ENCODE peak calls at places on chromosomes 5 and 9, in four cellular contexts. R is uterus, I is WERI-Rb-1, V is dorsolateral prefrontal cortex. K is an unnamed sample.

GRCh38 chr9:98172604-98173003 is 19.8 kb downstream of the CORO2A start:
- DNase-seq in R (no peak), I (peak; percentile 71), V (no peak), K (no peak)

GRCh38 chr9:91966503-91966902 is 16.5 kb upstream of the ROR2 start:
- DNase-seq in R (no peak), I (no peak), V (no peak), K (no peak)

GRCh38 chr5:38157024-38157423 is 101.3 kb upstream of the EGFLAM start:
- DNase-seq in R (no peak), I (no peak), V (no peak), K (no peak)

GRCh38 chr5:132877466-132877865 is 4.0 kb downstream of the LEAP2 start:
- DNase-seq in R (no peak), I (no peak), V (no peak), K (no peak)

GRCh38 chr5:133325834-133326233 is 274.0 kb downstream of the HSPA4 start:
- DNase-seq in R (no peak), I (no peak), V (peak; percentile 46), K (no peak)

GRCh38 chr5:142439208-142439607 is 114.4 kb upstream of the SPRY4 start:
- DNase-seq in R (no peak), I (no peak), V (no peak), K (no peak)

GRCh38 chr5:80711938-80712337 is 57.2 kb upstream of the DHFR start:
- DNase-seq in R (no peak), I (peak; percentile 83), V (no peak), K (peak; percentile 64)

GRCh38 chr5:177973066-177973635 is 22.9 kb downstream of the PROP1 start:
- DNase-seq in R (no peak), I (no peak), V (no peak), K (no peak)

GRCh38 chr9:93292664-93293328 is 108.9 kb downstream of the WNK2 start:
- DNase-seq in R (no peak), I (no peak), V (no peak), K (no peak)

GRCh38 chr9:117448066-117448465 is 33.2 kb upstream of the ASTN2 start:
- DNase-seq in R (no peak), I (no peak), V (no peak), K (no peak)

GRCh38 chr9:77162366-77162765 is 15.0 kb upstream of the VPS13A start:
- DNase-seq in R (no peak), I (peak; percentile 29), V (no peak), K (no peak)

GRCh38 chr5:623531-623930 is 11.4 kb downstream of the CEP72 start:
- DNase-seq in R (no peak), I (no peak), V (no peak), K (no peak)

GRCh38 chr9:108053555-108054061 is 564.0 kb upstream of the KLF4 start:
- DNase-seq in R (peak; percentile 85), I (peak; percentile 22), V (no peak), K (peak; percentile 18)

GRCh38 chr5:77637170-77638074 is 1.1 kb downstream of the OTP start:
- DNase-seq in R (no peak), I (no peak), V (no peak), K (no peak)

GRCh38 chr5:181246276-181247050 is 2.8 kb upstream of the RACK1 start:
- DNase-seq in R (peak; percentile 91), I (peak; percentile 69), V (peak; percentile 84), K (peak; percentile 93)

GRCh38 chr5:64625678-64626077 is 64.6 kb upstream of the SHISAL2B start:
- DNase-seq in R (no peak), I (no peak), V (no peak), K (no peak)

GRCh38 chr5:100731768-100732167 is 171.3 kb downstream of the ST8SIA4 start:
- DNase-seq in R (no peak), I (no peak), V (no peak), K (no peak)

GRCh38 chr5:72440207-72440638 is 67.0 kb downstream of the ZNF366 start:
- DNase-seq in R (no peak), I (no peak), V (no peak), K (no peak)

GRCh38 chr5:179805529-179806249 is 977 bp downstream of the MGAT4B start:
- DNase-seq in R (no peak), I (no peak), V (no peak), K (peak; percentile 66)

DNA sequence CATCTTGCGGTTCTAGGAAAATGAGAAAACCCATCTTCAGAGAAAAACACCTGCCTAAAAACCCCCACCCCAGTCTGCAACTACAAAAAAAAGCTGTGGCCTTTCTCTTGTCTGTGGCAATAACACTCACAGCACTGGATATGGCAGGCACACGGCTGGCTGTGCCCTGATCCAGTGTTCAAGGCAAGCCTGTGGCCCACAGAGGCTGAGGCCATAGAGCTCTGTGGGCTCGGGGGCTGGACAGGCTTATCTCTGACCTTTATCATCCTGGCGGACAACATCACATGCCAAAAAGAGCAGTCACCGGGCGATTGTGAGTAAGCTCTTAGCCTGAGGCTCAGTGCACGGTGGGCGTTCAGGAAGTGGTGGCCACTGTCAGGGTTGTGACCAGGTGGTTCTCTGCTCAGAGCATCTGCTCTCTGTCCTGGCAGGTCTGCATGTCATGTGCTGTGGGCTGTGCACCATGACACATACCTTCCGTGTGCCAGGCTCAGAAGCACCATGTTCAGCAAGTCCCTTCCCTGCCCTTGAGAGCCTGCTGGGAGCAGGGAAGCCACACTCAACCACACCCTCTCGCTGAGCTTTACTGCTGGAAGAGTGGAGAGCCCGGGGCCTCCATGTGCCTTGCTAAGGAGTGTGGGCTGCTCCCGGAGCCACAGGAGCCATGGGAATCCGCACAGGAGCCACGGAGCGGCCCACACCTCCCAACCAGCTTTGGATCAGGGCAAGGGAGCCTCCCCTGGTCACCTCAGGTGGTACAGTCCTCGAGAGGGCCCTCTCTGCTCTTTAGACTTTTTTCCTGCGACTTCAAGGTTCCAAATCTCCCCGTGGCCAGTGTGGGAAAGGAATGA is 34.6 kb upstream of the WDR38 start:
- DNase-seq in R (no peak), I (peak; percentile 84), V (no peak), K (no peak)
- TF ChIP-seq CTCF in R (no peak), I (peak; percentile 34), V (no peak), K (no peak)

DNA sequence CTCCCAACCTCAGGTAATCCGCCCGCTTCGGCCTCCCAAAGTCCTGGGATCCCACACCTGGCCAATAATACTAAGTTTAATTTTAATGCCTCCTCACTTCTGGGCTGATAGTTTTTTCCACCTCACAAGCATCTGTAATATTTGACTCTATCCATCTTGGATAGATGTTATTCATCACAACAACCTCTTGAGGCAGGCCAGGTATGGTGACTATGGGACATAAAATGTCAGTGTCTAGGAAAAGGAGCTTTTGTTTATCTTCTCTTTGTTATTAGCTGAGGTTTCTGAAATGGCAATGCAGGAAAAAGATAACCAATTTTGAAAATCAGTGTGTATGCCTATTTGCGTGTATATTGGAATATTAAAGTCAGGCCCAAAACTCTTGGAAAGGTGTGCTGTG is 1.2 kb upstream of the CCDC69 start:
- DNase-seq in R (no peak), I (no peak), V (no peak), K (no peak)
- TF ChIP-seq CTCF in R (no peak), I (no peak), V (no peak), K (no peak)

DNA sequence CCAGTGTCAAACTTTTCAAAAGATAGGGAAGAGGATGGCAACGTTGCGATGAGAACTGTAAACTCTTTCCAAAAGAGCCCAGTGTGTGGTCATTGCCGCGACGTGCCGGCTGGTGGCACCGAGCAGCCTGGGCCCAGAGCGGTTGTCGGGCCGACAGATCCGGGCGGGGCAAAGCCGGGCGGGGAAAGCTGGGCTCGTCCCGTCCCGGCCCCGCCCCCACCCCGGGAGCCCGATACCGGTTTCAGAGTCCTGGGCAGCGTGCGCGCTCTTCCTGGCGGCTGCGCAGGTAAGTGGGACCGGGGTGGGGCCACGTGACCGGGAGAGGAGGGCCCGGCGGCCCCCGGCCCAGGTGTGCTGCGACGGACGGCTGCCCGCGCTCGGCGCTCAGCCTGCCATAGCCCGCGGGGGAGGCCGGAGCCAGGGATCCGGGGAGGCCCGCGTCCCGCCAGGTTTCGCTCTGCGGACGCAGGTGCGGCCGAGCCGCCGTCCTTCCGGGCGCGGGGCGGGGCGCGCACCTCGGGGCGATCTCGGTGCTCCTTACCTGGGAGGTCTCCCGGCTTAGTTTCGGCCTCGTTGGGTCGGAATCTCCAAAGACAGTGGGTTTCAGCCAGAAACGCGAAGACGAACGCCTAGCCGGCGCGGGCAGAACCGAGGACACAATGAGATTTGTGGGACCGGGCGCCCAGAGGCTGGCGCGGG is at the start of gene MARVELD2:
- DNase-seq in R (peak; percentile 20), I (peak; percentile 92), V (no peak), K (peak; percentile 57)
- TF ChIP-seq CTCF in R (no peak), I (peak; percentile 53), V (peak; percentile 19), K (no peak)

GRCh38 chr5:94969174-94969573 is 315.7 kb downstream of the MCTP1 start:
- DNase-seq in R (no peak), I (no peak), V (no peak), K (no peak)
- TF ChIP-seq CTCF in R (no peak), I (peak; percentile 7), V (no peak), K (no peak)

K was measured in glutamatergic neuron.